ENCODE peak calls at places on chromosomes 12 and 14, in five cellular contexts. D is NCI-H510A; A is stimulated activated CD4-positive, alpha-beta T cell treated with anti-CD3 and anti-CD28 coated beads, Interleukin-4, amount 100 ng/mL, for 48 hours; Q is GM04503; R is NCI-H2171 treated with DMSO at 0.1 percent for 48 hours. L is an unnamed sample.

GRCh38 chr12:46450279-46450748 is 77.7 kb upstream of the SLC38A2 start:
- DNase-seq in A (no peak), Q (no peak), R (no peak), D (no peak), L (no peak)

GRCh38 chr12:33310471-33310870 is 129.1 kb downstream of the SYT10 start:
- DNase-seq in R (no peak), D (no peak), Q (no peak), A (no peak), L (no peak)

GRCh38 chr12:92821142-92821541 is 108.0 kb downstream of the EEA1 start:
- DNase-seq in Q (no peak), R (no peak), D (no peak), A (no peak), L (no peak)

GRCh38 chr12:19967486-19967885 is 400.9 kb upstream of the PDE3A start:
- DNase-seq in Q (peak), A (no peak), D (peak), R (no peak), L (peak)

GRCh38 chr14:103127356-103127755 is 4.1 kb downstream of the TNFAIP2 start:
- DNase-seq in D (no peak), Q (no peak), R (no peak), A (no peak), L (no peak)

GRCh38 chr14:58731465-58732330 is 93.9 kb downstream of the DACT1 start:
- DNase-seq in R (no peak), A (no peak), Q (peak), D (no peak), L (peak)

GRCh38 chr12:11793896-11794295 is 144.4 kb downstream of the ETV6 start:
- DNase-seq in A (no peak), R (no peak), D (no peak), Q (no peak), L (no peak)

GRCh38 chr14:100900837-100901390 is 2.6 kb downstream of the RTL1 start:
- DNase-seq in D (peak), Q (no peak), R (peak), A (no peak), L (no peak)

GRCh38 chr12:57771271-57771872 is 533 bp downstream of the METTL1 start:
- DNase-seq in A (peak), R (peak), Q (no peak), D (peak), L (peak)

GRCh38 chr12:42145197-42145549 is 499 bp upstream of the GXYLT1 start:
- DNase-seq in R (no peak), Q (no peak), D (no peak), A (no peak), L (no peak)

GRCh38 chr12:94644622-94645021 is 5.7 kb downstream of the TMCC3 start:
- DNase-seq in D (peak), A (no peak), R (no peak), Q (no peak), L (peak)